ENCODE peak calls at places on chromosome 19, in six cellular contexts. One of them, this sample, is unnamed.

GRCh38 chr19:12365094-12365371 is 450 bp downstream of the ZNF442 start:
- DNase-seq in H9: no peak
- DNase-seq in neuronal stem cell: no peak
- DNase-seq in mesenchymal stem cell: no peak
- DNase-seq in H1: no peak
- DNase-seq in IMR-90: peak; percentile 22
- DNase-seq in this sample: peak; percentile 21

GRCh38 chr19:16571689-16572331 is 405 bp downstream of the SLC35E1 start:
- DNase-seq in H9: no peak
- DNase-seq in neuronal stem cell: peak; percentile 24
- DNase-seq in mesenchymal stem cell: peak; percentile 30
- DNase-seq in H1: peak; percentile 58
- DNase-seq in IMR-90: peak; percentile 20
- DNase-seq in this sample: peak; percentile 44

GRCh38 chr19:30743702-30744101 is 371.5 kb downstream of the ZNF536 start:
- DNase-seq in H9: no peak
- DNase-seq in neuronal stem cell: no peak
- DNase-seq in mesenchymal stem cell: no peak
- DNase-seq in H1: peak; percentile 7
- DNase-seq in IMR-90: no peak
- DNase-seq in this sample: no peak

GRCh38 chr19:54190942-54191670 is at the start of gene TSEN34:
- DNase-seq in H9: peak; percentile 84
- DNase-seq in neuronal stem cell: peak; percentile 92
- DNase-seq in mesenchymal stem cell: peak; percentile 91
- DNase-seq in H1: peak; percentile 94
- DNase-seq in IMR-90: peak; percentile 75
- DNase-seq in this sample: peak; percentile 83

GRCh38 chr19:14478113-14478545 is 3.0 kb upstream of the PTGER1 start:
- DNase-seq in H9: no peak
- DNase-seq in neuronal stem cell: no peak
- DNase-seq in mesenchymal stem cell: no peak
- DNase-seq in H1: no peak
- DNase-seq in IMR-90: no peak
- DNase-seq in this sample: no peak

GRCh38 chr19:50266896-50267295 is 62.3 kb downstream of the KCNC3 start:
- DNase-seq in H9: peak; percentile 97
- DNase-seq in neuronal stem cell: no peak
- DNase-seq in mesenchymal stem cell: no peak
- DNase-seq in H1: peak; percentile 97
- DNase-seq in IMR-90: no peak
- DNase-seq in this sample: no peak

GRCh38 chr19:50779504-50780457 is 9.5 kb downstream of the GPR32 start:
- DNase-seq in H9: no peak
- DNase-seq in neuronal stem cell: no peak
- DNase-seq in mesenchymal stem cell: no peak
- DNase-seq in H1: no peak
- DNase-seq in IMR-90: no peak
- DNase-seq in this sample: peak; percentile 99

GRCh38 chr19:4369109-4369887 is 25.9 kb downstream of the MPND start:
- DNase-seq in H9: peak; percentile 62
- DNase-seq in neuronal stem cell: no peak
- DNase-seq in mesenchymal stem cell: no peak
- DNase-seq in H1: peak; percentile 55
- DNase-seq in IMR-90: no peak
- DNase-seq in this sample: no peak

GRCh38 chr19:53333071-53333465 is 481 bp upstream of the ZNF845 start:
- DNase-seq in H9: peak; percentile 84
- DNase-seq in neuronal stem cell: no peak
- DNase-seq in mesenchymal stem cell: no peak
- DNase-seq in H1: no peak
- DNase-seq in IMR-90: no peak
- DNase-seq in this sample: peak; percentile 93

GRCh38 chr19:3547301-3547731 is 8.3 kb downstream of the TEKTIP1 start:
- DNase-seq in H9: no peak
- DNase-seq in neuronal stem cell: no peak
- DNase-seq in mesenchymal stem cell: no peak
- DNase-seq in H1: no peak
- DNase-seq in IMR-90: no peak
- DNase-seq in this sample: peak; percentile 35

GRCh38 chr19:11574689-11575088 is 2.8 kb downstream of the ACP5 start:
- DNase-seq in H9: no peak
- DNase-seq in neuronal stem cell: no peak
- DNase-seq in mesenchymal stem cell: no peak
- DNase-seq in H1: no peak
- DNase-seq in IMR-90: no peak
- DNase-seq in this sample: no peak

GRCh38 chr19:33301900-33302174 is 497 bp downstream of the CEBPA start:
- DNase-seq in H9: no peak
- DNase-seq in neuronal stem cell: no peak
- DNase-seq in mesenchymal stem cell: no peak
- DNase-seq in H1: no peak
- DNase-seq in IMR-90: no peak
- DNase-seq in this sample: no peak
- H2AFZ ChIP-seq in H9: no peak overlapping the region
- H2AFZ ChIP-seq in neuronal stem cell: peak overlapping the region; percentile 100
- H2AFZ ChIP-seq in mesenchymal stem cell: no peak overlapping the region
- H2AFZ ChIP-seq in H1: no peak overlapping the region
- H2AFZ ChIP-seq in IMR-90: peak overlapping the region; percentile 90
- H2AFZ ChIP-seq in this sample: no peak overlapping the region

GRCh38 chr19:47423203-47423882 is 4.0 kb upstream of the MEIS3 start:
- DNase-seq in H9: no peak
- DNase-seq in neuronal stem cell: no peak
- DNase-seq in mesenchymal stem cell: no peak
- DNase-seq in H1: no peak
- DNase-seq in IMR-90: no peak
- DNase-seq in this sample: no peak

GRCh38 chr19:47421844-47422395 is 2.6 kb upstream of the MEIS3 start:
- DNase-seq in H9: peak; percentile 76
- DNase-seq in neuronal stem cell: no peak
- DNase-seq in mesenchymal stem cell: no peak
- DNase-seq in H1: no peak
- DNase-seq in IMR-90: no peak
- DNase-seq in this sample: no peak

GRCh38 chr19:47419789-47420188 is 462 bp upstream of the MEIS3 start:
- DNase-seq in H9: no peak
- DNase-seq in neuronal stem cell: no peak
- DNase-seq in mesenchymal stem cell: no peak
- DNase-seq in H1: no peak
- DNase-seq in IMR-90: no peak
- DNase-seq in this sample: no peak

GRCh38 chr19:47421244-47421786 is 2.0 kb upstream of the MEIS3 start:
- DNase-seq in H9: no peak
- DNase-seq in neuronal stem cell: no peak
- DNase-seq in mesenchymal stem cell: no peak
- DNase-seq in H1: no peak
- DNase-seq in IMR-90: no peak
- DNase-seq in this sample: no peak

GRCh38 chr19:47422417-47423163 is 3.3 kb upstream of the MEIS3 start:
- DNase-seq in H9: no peak
- DNase-seq in neuronal stem cell: no peak
- DNase-seq in mesenchymal stem cell: no peak
- DNase-seq in H1: no peak
- DNase-seq in IMR-90: no peak
- DNase-seq in this sample: no peak
- H3K18ac ChIP-seq in H9: no peak overlapping the region
- H3K18ac ChIP-seq in neuronal stem cell: peak overlapping the region; percentile 74
- H3K18ac ChIP-seq in mesenchymal stem cell: no peak overlapping the region
- H3K18ac ChIP-seq in H1: no peak overlapping the region
- H3K18ac ChIP-seq in IMR-90: no peak overlapping the region
- H3K18ac ChIP-seq in this sample: no peak overlapping the region

GRCh38 chr19:57280913-57281425 is 684 bp downstream of the ZNF460 start:
- DNase-seq in H9: no peak
- DNase-seq in neuronal stem cell: no peak
- DNase-seq in mesenchymal stem cell: no peak
- DNase-seq in H1: no peak
- DNase-seq in IMR-90: no peak
- DNase-seq in this sample: no peak
- H2AFZ ChIP-seq in H9: no peak overlapping the region
- H2AFZ ChIP-seq in neuronal stem cell: peak overlapping the region; percentile 86
- H2AFZ ChIP-seq in mesenchymal stem cell: no peak overlapping the region
- H2AFZ ChIP-seq in H1: no peak overlapping the region
- H2AFZ ChIP-seq in IMR-90: peak overlapping the region; percentile 97
- H2AFZ ChIP-seq in this sample: peak overlapping the region; percentile 90

GRCh38 chr19:46101293-46101692 is 23.2 kb downstream of the IGFL3 start:
- DNase-seq in H9: no peak
- DNase-seq in neuronal stem cell: no peak
- DNase-seq in mesenchymal stem cell: no peak
- DNase-seq in H1: no peak
- DNase-seq in IMR-90: no peak
- DNase-seq in this sample: no peak
- H3K18ac ChIP-seq in H9: no peak overlapping the region
- H3K18ac ChIP-seq in neuronal stem cell: peak overlapping the region; percentile 50
- H3K18ac ChIP-seq in mesenchymal stem cell: no peak overlapping the region
- H3K18ac ChIP-seq in H1: no peak overlapping the region
- H3K18ac ChIP-seq in IMR-90: no peak overlapping the region
- H3K18ac ChIP-seq in this sample: no peak overlapping the region

GRCh38 chr19:1267441-1268391 is 1.4 kb upstream of the CIRBP start:
- DNase-seq in H9: no peak
- DNase-seq in neuronal stem cell: no peak
- DNase-seq in mesenchymal stem cell: peak; percentile 75
- DNase-seq in H1: no peak
- DNase-seq in IMR-90: peak; percentile 60
- DNase-seq in this sample: no peak

GRCh38 chr19:1264801-1265610 is 4.1 kb upstream of the CIRBP start:
- DNase-seq in H9: peak; percentile 91
- DNase-seq in neuronal stem cell: no peak
- DNase-seq in mesenchymal stem cell: peak; percentile 95
- DNase-seq in H1: peak; percentile 81
- DNase-seq in IMR-90: peak; percentile 88
- DNase-seq in this sample: peak; percentile 86

GRCh38 chr19:1266818-1267440 is 2.2 kb upstream of the CIRBP start:
- DNase-seq in H9: peak; percentile 73
- DNase-seq in neuronal stem cell: no peak
- DNase-seq in mesenchymal stem cell: no peak
- DNase-seq in H1: peak; percentile 97
- DNase-seq in IMR-90: no peak
- DNase-seq in this sample: peak; percentile 85

GRCh38 chr19:1265611-1266115 is 3.5 kb upstream of the CIRBP start:
- DNase-seq in H9: no peak
- DNase-seq in neuronal stem cell: no peak
- DNase-seq in mesenchymal stem cell: peak; percentile 98
- DNase-seq in H1: no peak
- DNase-seq in IMR-90: peak; percentile 80
- DNase-seq in this sample: peak; percentile 54

GRCh38 chr19:1266116-1266817 is 2.9 kb upstream of the CIRBP start:
- DNase-seq in H9: peak; percentile 87
- DNase-seq in neuronal stem cell: peak; percentile 92
- DNase-seq in mesenchymal stem cell: peak; percentile 92
- DNase-seq in H1: peak; percentile 97
- DNase-seq in IMR-90: peak; percentile 78
- DNase-seq in this sample: peak; percentile 93
- H2AFZ ChIP-seq in H9: no peak overlapping the region
- H2AFZ ChIP-seq in neuronal stem cell: peak overlapping the region; percentile 88
- H2AFZ ChIP-seq in mesenchymal stem cell: peak overlapping the region; percentile 18
- H2AFZ ChIP-seq in H1: no peak overlapping the region
- H2AFZ ChIP-seq in IMR-90: peak overlapping the region; percentile 90
- H2AFZ ChIP-seq in this sample: peak overlapping the region; percentile 37

GRCh38 chr19:35786299-35787160 is 11.2 kb downstream of the ARHGAP33 start:
- DNase-seq in H9: no peak
- DNase-seq in neuronal stem cell: no peak
- DNase-seq in mesenchymal stem cell: no peak
- DNase-seq in H1: no peak
- DNase-seq in IMR-90: no peak
- DNase-seq in this sample: no peak

GRCh38 chr19:35784401-35785086 is 9.2 kb downstream of the ARHGAP33 start:
- DNase-seq in H9: peak; percentile 97
- DNase-seq in neuronal stem cell: no peak
- DNase-seq in mesenchymal stem cell: no peak
- DNase-seq in H1: peak; percentile 91
- DNase-seq in IMR-90: no peak
- DNase-seq in this sample: no peak

GRCh38 chr19:35787227-35787799 is 11.9 kb downstream of the ARHGAP33 start:
- DNase-seq in H9: no peak
- DNase-seq in neuronal stem cell: no peak
- DNase-seq in mesenchymal stem cell: no peak
- DNase-seq in H1: no peak
- DNase-seq in IMR-90: no peak
- DNase-seq in this sample: no peak

GRCh38 chr19:35783469-35784400 is 8.4 kb downstream of the ARHGAP33 start:
- DNase-seq in H9: peak; percentile 76
- DNase-seq in neuronal stem cell: no peak
- DNase-seq in mesenchymal stem cell: no peak
- DNase-seq in H1: no peak
- DNase-seq in IMR-90: no peak
- DNase-seq in this sample: no peak

GRCh38 chr19:35785087-35785627 is 9.8 kb downstream of the ARHGAP33 start:
- DNase-seq in H9: no peak
- DNase-seq in neuronal stem cell: no peak
- DNase-seq in mesenchymal stem cell: no peak
- DNase-seq in H1: peak; percentile 72
- DNase-seq in IMR-90: no peak
- DNase-seq in this sample: no peak
- H3K18ac ChIP-seq in H9: no peak overlapping the region
- H3K18ac ChIP-seq in neuronal stem cell: peak overlapping the region; percentile 65
- H3K18ac ChIP-seq in mesenchymal stem cell: no peak overlapping the region
- H3K18ac ChIP-seq in H1: peak overlapping the region; percentile 87
- H3K18ac ChIP-seq in IMR-90: no peak overlapping the region
- H3K18ac ChIP-seq in this sample: no peak overlapping the region

GRCh38 chr19:44644391-44645016 is 794 bp downstream of the PVR start:
- DNase-seq in H9: peak; percentile 68
- DNase-seq in neuronal stem cell: peak; percentile 43
- DNase-seq in mesenchymal stem cell: peak; percentile 62
- DNase-seq in H1: peak; percentile 73
- DNase-seq in IMR-90: peak; percentile 49
- DNase-seq in this sample: peak; percentile 82
- H2AFZ ChIP-seq in H9: no peak overlapping the region
- H2AFZ ChIP-seq in neuronal stem cell: peak overlapping the region; percentile 99
- H2AFZ ChIP-seq in mesenchymal stem cell: peak overlapping the region; percentile 78
- H2AFZ ChIP-seq in H1: peak overlapping the region; percentile 40
- H2AFZ ChIP-seq in IMR-90: peak overlapping the region; percentile 94
- H2AFZ ChIP-seq in this sample: peak overlapping the region; percentile 96